ENCODE peak calls at places on chromosomes 4 and X, in eight cellular contexts. One of them, this sample, is unnamed.

GRCh38 chr4:77600521-77601451 is 4.8 kb upstream of the CXCL13 start:
- DNase-seq in tibial nerve: no peak
- DNase-seq in breast epithelium: no peak
- DNase-seq in adrenal gland: peak; percentile 40
- DNase-seq in H9: peak; percentile 44
- DNase-seq in mesendoderm: peak; percentile 59
- DNase-seq in A549: peak; percentile 42
- DNase-seq in cardiac muscle cell: peak; percentile 61
- DNase-seq in this sample: no peak

GRCh38 chr4:19348746-19349145 is 903.0 kb upstream of the SLIT2 start:
- DNase-seq in tibial nerve: no peak
- DNase-seq in breast epithelium: no peak
- DNase-seq in adrenal gland: no peak
- DNase-seq in H9: no peak
- DNase-seq in mesendoderm: no peak
- DNase-seq in A549: no peak
- DNase-seq in cardiac muscle cell: no peak
- DNase-seq in this sample: no peak

GRCh38 chr4:145154573-145154972 is 25.8 kb downstream of the OTUD4 start:
- DNase-seq in tibial nerve: no peak
- DNase-seq in breast epithelium: no peak
- DNase-seq in adrenal gland: no peak
- DNase-seq in H9: no peak
- DNase-seq in mesendoderm: peak; percentile 64
- DNase-seq in A549: peak; percentile 7
- DNase-seq in cardiac muscle cell: peak; percentile 54
- DNase-seq in this sample: no peak

GRCh38 chr4:17309567-17310268 is 202.2 kb downstream of the QDPR start:
- DNase-seq in tibial nerve: no peak
- DNase-seq in breast epithelium: no peak
- DNase-seq in adrenal gland: no peak
- DNase-seq in H9: no peak
- DNase-seq in mesendoderm: no peak
- DNase-seq in A549: no peak
- DNase-seq in cardiac muscle cell: no peak
- DNase-seq in this sample: no peak

GRCh38 chr4:107130157-107130556 is 94.0 kb upstream of the DKK2 start:
- DNase-seq in tibial nerve: no peak
- DNase-seq in breast epithelium: no peak
- DNase-seq in adrenal gland: no peak
- DNase-seq in H9: no peak
- DNase-seq in mesendoderm: no peak
- DNase-seq in A549: no peak
- DNase-seq in cardiac muscle cell: peak; percentile 7
- DNase-seq in this sample: no peak

GRCh38 chrX:63275127-63275526 is 76.0 kb downstream of the SPIN4 start:
- DNase-seq in tibial nerve: no peak
- DNase-seq in breast epithelium: no peak
- DNase-seq in adrenal gland: peak; percentile 52
- DNase-seq in H9: peak; percentile 35
- DNase-seq in mesendoderm: peak; percentile 34
- DNase-seq in A549: peak; percentile 5
- DNase-seq in cardiac muscle cell: no peak
- DNase-seq in this sample: no peak

GRCh38 chrX:143571521-143571920 is 54.2 kb upstream of the SPANXN3 start:
- DNase-seq in tibial nerve: no peak
- DNase-seq in breast epithelium: no peak
- DNase-seq in adrenal gland: no peak
- DNase-seq in H9: no peak
- DNase-seq in mesendoderm: peak; percentile 32
- DNase-seq in A549: no peak
- DNase-seq in cardiac muscle cell: peak; percentile 44
- DNase-seq in this sample: no peak

GRCh38 chr4:121736735-121737351 is 28.1 kb downstream of the SMIM43 start:
- DNase-seq in tibial nerve: no peak
- DNase-seq in breast epithelium: no peak
- DNase-seq in adrenal gland: peak; percentile 63
- DNase-seq in H9: no peak
- DNase-seq in mesendoderm: peak; percentile 50
- DNase-seq in A549: peak; percentile 49
- DNase-seq in cardiac muscle cell: peak; percentile 71
- DNase-seq in this sample: no peak

GRCh38 chrX:68876731-68877130 is 47.9 kb downstream of the EFNB1 start:
- DNase-seq in tibial nerve: no peak
- DNase-seq in breast epithelium: no peak
- DNase-seq in adrenal gland: no peak
- DNase-seq in H9: no peak
- DNase-seq in mesendoderm: no peak
- DNase-seq in A549: no peak
- DNase-seq in cardiac muscle cell: no peak
- DNase-seq in this sample: no peak

GRCh38 chr4:67394771-67395310 is 150.5 kb downstream of the CENPC start:
- DNase-seq in tibial nerve: no peak
- DNase-seq in breast epithelium: no peak
- DNase-seq in adrenal gland: no peak
- DNase-seq in H9: no peak
- DNase-seq in mesendoderm: no peak
- DNase-seq in A549: no peak
- DNase-seq in cardiac muscle cell: no peak
- DNase-seq in this sample: no peak

GRCh38 chr4:8517946-8518345 is 62.2 kb upstream of the GPR78 start:
- DNase-seq in tibial nerve: no peak
- DNase-seq in breast epithelium: no peak
- DNase-seq in adrenal gland: no peak
- DNase-seq in H9: no peak
- DNase-seq in mesendoderm: no peak
- DNase-seq in A549: no peak
- DNase-seq in cardiac muscle cell: no peak
- DNase-seq in this sample: no peak

GRCh38 chrX:2498781-2499302 is 1.9 kb downstream of the DHRSX start:
- DNase-seq in tibial nerve: no peak
- DNase-seq in breast epithelium: no peak
- DNase-seq in adrenal gland: no peak
- DNase-seq in H9: no peak
- DNase-seq in mesendoderm: peak; percentile 37
- DNase-seq in A549: peak; percentile 54
- DNase-seq in cardiac muscle cell: peak; percentile 40
- DNase-seq in this sample: no peak

GRCh38 chr4:108834787-108835384 is 72.0 kb upstream of the ETNPPL start:
- DNase-seq in tibial nerve: no peak
- DNase-seq in breast epithelium: no peak
- DNase-seq in adrenal gland: no peak
- DNase-seq in H9: no peak
- DNase-seq in mesendoderm: peak; percentile 40
- DNase-seq in A549: no peak
- DNase-seq in cardiac muscle cell: peak; percentile 66
- DNase-seq in this sample: no peak

GRCh38 chrX:14936561-14936960 is 63.3 kb downstream of the MOSPD2 start:
- DNase-seq in tibial nerve: no peak
- DNase-seq in breast epithelium: no peak
- DNase-seq in adrenal gland: no peak
- DNase-seq in H9: no peak
- DNase-seq in mesendoderm: peak; percentile 56
- DNase-seq in A549: peak; percentile 13
- DNase-seq in cardiac muscle cell: peak; percentile 68
- DNase-seq in this sample: no peak

GRCh38 chrX:132382068-132382467 is 106.8 kb downstream of the MBNL3 start:
- DNase-seq in tibial nerve: no peak
- DNase-seq in breast epithelium: no peak
- DNase-seq in adrenal gland: no peak
- DNase-seq in H9: no peak
- DNase-seq in mesendoderm: no peak
- DNase-seq in A549: no peak
- DNase-seq in cardiac muscle cell: no peak
- DNase-seq in this sample: no peak

GRCh38 chrX:15718283-15718970 is 19.6 kb upstream of the CA5B start:
- DNase-seq in tibial nerve: no peak
- DNase-seq in breast epithelium: no peak
- DNase-seq in adrenal gland: no peak
- DNase-seq in H9: peak; percentile 33
- DNase-seq in mesendoderm: peak; percentile 35
- DNase-seq in A549: no peak
- DNase-seq in cardiac muscle cell: no peak
- DNase-seq in this sample: no peak

GRCh38 chrX:17564689-17565409 is 172.4 kb upstream of the SCML1 start:
- DNase-seq in tibial nerve: no peak
- DNase-seq in breast epithelium: no peak
- DNase-seq in adrenal gland: peak; percentile 37
- DNase-seq in H9: no peak
- DNase-seq in mesendoderm: no peak
- DNase-seq in A549: no peak
- DNase-seq in cardiac muscle cell: peak; percentile 68
- DNase-seq in this sample: no peak

GRCh38 chr4:48121180-48121579 is 12.9 kb downstream of the TXK start:
- DNase-seq in tibial nerve: no peak
- DNase-seq in breast epithelium: no peak
- DNase-seq in adrenal gland: no peak
- DNase-seq in H9: no peak
- DNase-seq in mesendoderm: no peak
- DNase-seq in A549: no peak
- DNase-seq in cardiac muscle cell: no peak
- DNase-seq in this sample: no peak

GRCh38 chrX:17655232-17656034 is 81.9 kb upstream of the SCML1 start:
- DNase-seq in tibial nerve: no peak
- DNase-seq in breast epithelium: no peak
- DNase-seq in adrenal gland: no peak
- DNase-seq in H9: peak; percentile 42
- DNase-seq in mesendoderm: peak; percentile 43
- DNase-seq in A549: no peak
- DNase-seq in cardiac muscle cell: peak; percentile 8
- DNase-seq in this sample: peak; percentile 7

GRCh38 chrX:35670894-35671293 is 127.2 kb upstream of the MAGEB16 start:
- DNase-seq in tibial nerve: no peak
- DNase-seq in breast epithelium: no peak
- DNase-seq in adrenal gland: no peak
- DNase-seq in H9: no peak
- DNase-seq in mesendoderm: no peak
- DNase-seq in A549: no peak
- DNase-seq in cardiac muscle cell: no peak
- DNase-seq in this sample: no peak
- H3K27ac ChIP-seq in tibial nerve: no peak overlapping the region
- H3K27ac ChIP-seq in breast epithelium: no peak overlapping the region
- H3K27ac ChIP-seq in adrenal gland: no peak overlapping the region
- H3K27ac ChIP-seq in H9: no peak overlapping the region
- H3K27ac ChIP-seq in mesendoderm: no peak overlapping the region
- H3K27ac ChIP-seq in A549: no peak overlapping the region
- H3K27ac ChIP-seq in cardiac muscle cell: no peak overlapping the region
- H3K27ac ChIP-seq in this sample: no peak overlapping the region

DNA sequence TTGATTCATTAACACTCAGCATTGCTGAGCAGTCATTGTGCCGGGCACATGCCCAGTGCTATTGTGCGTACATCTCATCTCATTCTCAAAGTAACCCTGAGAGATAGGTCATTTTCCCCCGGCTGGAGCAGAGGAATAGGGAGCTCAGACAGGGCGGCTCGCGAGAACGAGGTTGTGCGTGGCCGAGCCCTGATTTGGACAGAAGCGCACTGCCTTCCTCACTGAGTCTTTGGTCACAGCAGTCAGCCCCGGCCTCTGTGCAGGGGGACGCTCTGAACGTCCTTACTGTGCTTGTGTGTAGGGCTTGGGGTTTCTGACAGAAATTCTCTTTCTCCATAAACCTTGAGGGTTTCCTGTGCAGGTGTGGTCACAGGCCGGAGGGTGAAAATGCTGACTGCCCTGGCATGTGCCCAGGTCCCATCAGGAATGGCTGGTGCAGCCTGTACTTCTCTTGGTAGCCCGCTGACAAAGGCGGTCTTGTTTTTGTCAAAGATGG is 39.5 kb downstream of the NOP14 start:
- DNase-seq in tibial nerve: no peak
- DNase-seq in breast epithelium: peak; percentile 50
- DNase-seq in adrenal gland: no peak
- DNase-seq in H9: no peak
- DNase-seq in mesendoderm: no peak
- DNase-seq in A549: no peak
- DNase-seq in cardiac muscle cell: no peak
- DNase-seq in this sample: no peak
- H3K27ac ChIP-seq in tibial nerve: no peak overlapping the region
- H3K27ac ChIP-seq in breast epithelium: no peak overlapping the region
- H3K27ac ChIP-seq in adrenal gland: no peak overlapping the region
- H3K27ac ChIP-seq in H9: no peak overlapping the region
- H3K27ac ChIP-seq in mesendoderm: no peak overlapping the region
- H3K27ac ChIP-seq in A549: no peak overlapping the region
- H3K27ac ChIP-seq in cardiac muscle cell: peak overlapping the region; percentile 64
- H3K27ac ChIP-seq in this sample: peak overlapping the region; percentile 58

DNA sequence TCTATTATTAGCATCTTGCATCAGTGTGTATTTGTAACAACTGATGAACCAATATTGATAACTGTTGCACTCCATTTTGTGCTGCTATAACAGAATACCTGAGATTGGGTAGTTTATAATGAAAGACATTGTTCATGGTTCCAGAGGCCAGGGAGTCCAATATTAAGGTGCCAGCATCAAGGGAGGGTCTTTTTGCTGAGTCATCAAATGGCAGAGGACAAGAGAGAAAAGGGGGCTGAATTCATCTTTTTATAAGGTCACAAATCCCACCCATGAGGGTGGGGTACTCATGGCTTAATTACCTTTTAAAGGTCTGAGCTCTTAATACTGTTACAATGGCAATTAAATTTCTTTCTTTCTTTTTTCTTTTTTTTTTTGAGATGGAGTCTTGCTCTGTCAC is 7.2 kb downstream of the MYOZ2 start:
- DNase-seq in tibial nerve: no peak
- DNase-seq in breast epithelium: no peak
- DNase-seq in adrenal gland: no peak
- DNase-seq in H9: no peak
- DNase-seq in mesendoderm: no peak
- DNase-seq in A549: no peak
- DNase-seq in cardiac muscle cell: no peak
- DNase-seq in this sample: no peak
- H3K27ac ChIP-seq in tibial nerve: no peak overlapping the region
- H3K27ac ChIP-seq in breast epithelium: no peak overlapping the region
- H3K27ac ChIP-seq in adrenal gland: no peak overlapping the region
- H3K27ac ChIP-seq in H9: no peak overlapping the region
- H3K27ac ChIP-seq in mesendoderm: no peak overlapping the region
- H3K27ac ChIP-seq in A549: no peak overlapping the region
- H3K27ac ChIP-seq in cardiac muscle cell: no peak overlapping the region
- H3K27ac ChIP-seq in this sample: no peak overlapping the region

GRCh38 chr4:123505077-123505456 is 108.5 kb downstream of the SPRY1 start:
- DNase-seq in tibial nerve: no peak
- DNase-seq in breast epithelium: no peak
- DNase-seq in adrenal gland: no peak
- DNase-seq in H9: no peak
- DNase-seq in mesendoderm: peak; percentile 86
- DNase-seq in A549: no peak
- DNase-seq in cardiac muscle cell: peak; percentile 65
- DNase-seq in this sample: no peak

GRCh38 chr4:123503698-123504389 is 107.2 kb downstream of the SPRY1 start:
- DNase-seq in tibial nerve: no peak
- DNase-seq in breast epithelium: no peak
- DNase-seq in adrenal gland: no peak
- DNase-seq in H9: no peak
- DNase-seq in mesendoderm: no peak
- DNase-seq in A549: no peak
- DNase-seq in cardiac muscle cell: no peak
- DNase-seq in this sample: no peak

GRCh38 chr4:123510666-123511065 is 114.1 kb downstream of the SPRY1 start:
- DNase-seq in tibial nerve: no peak
- DNase-seq in breast epithelium: no peak
- DNase-seq in adrenal gland: no peak
- DNase-seq in H9: no peak
- DNase-seq in mesendoderm: no peak
- DNase-seq in A549: no peak
- DNase-seq in cardiac muscle cell: no peak
- DNase-seq in this sample: no peak

GRCh38 chr4:123505457-123506310 is 109.1 kb downstream of the SPRY1 start:
- DNase-seq in tibial nerve: no peak
- DNase-seq in breast epithelium: peak; percentile 52
- DNase-seq in adrenal gland: peak; percentile 42
- DNase-seq in H9: peak; percentile 98
- DNase-seq in mesendoderm: peak; percentile 97
- DNase-seq in A549: no peak
- DNase-seq in cardiac muscle cell: peak; percentile 83
- DNase-seq in this sample: peak; percentile 22

GRCh38 chr4:123506311-123506685 is 109.7 kb downstream of the SPRY1 start:
- DNase-seq in tibial nerve: no peak
- DNase-seq in breast epithelium: no peak
- DNase-seq in adrenal gland: no peak
- DNase-seq in H9: peak; percentile 56
- DNase-seq in mesendoderm: peak; percentile 56
- DNase-seq in A549: no peak
- DNase-seq in cardiac muscle cell: no peak
- DNase-seq in this sample: no peak
- H3K27ac ChIP-seq in tibial nerve: no peak overlapping the region
- H3K27ac ChIP-seq in breast epithelium: no peak overlapping the region
- H3K27ac ChIP-seq in adrenal gland: peak overlapping the region; percentile 68
- H3K27ac ChIP-seq in H9: peak overlapping the region; percentile 98
- H3K27ac ChIP-seq in mesendoderm: peak overlapping the region; percentile 91
- H3K27ac ChIP-seq in A549: peak overlapping the region; percentile 85
- H3K27ac ChIP-seq in cardiac muscle cell: no peak overlapping the region
- H3K27ac ChIP-seq in this sample: no peak overlapping the region

This sample was measured in caudate nucleus.